ENCODE peak calls at places on chromosomes 1 and 21, in four cellular contexts. Q is MV-4-11; R is activated effector memory CD4-positive, alpha-beta T cell treated with Interleukin-2 at 50 U/mL for 16 hours; V is kidney glomerular epithelial cell. K is an unnamed sample.

GRCh38 chr21:16071082-16071481 is 341.3 kb downstream of the USP25 start:
- DNase-seq in Q (no peak), R (no peak), V (no peak), K (no peak)

GRCh38 chr1:117166076-117166475 is 44.5 kb upstream of the TRIM45 start:
- DNase-seq in Q (no peak), R (no peak), V (peak), K (no peak)

GRCh38 chr1:114828251-114828650 is 26.4 kb upstream of the SYCP1 start:
- DNase-seq in Q (peak), R (no peak), V (peak), K (no peak)

GRCh38 chr1:208122612-208123358 is 121.4 kb downstream of the PLXNA2 start:
- DNase-seq in Q (peak), R (no peak), V (no peak), K (no peak)

GRCh38 chr1:22529901-22530621 is 33.2 kb upstream of the EPHA8 start:
- DNase-seq in Q (no peak), R (no peak), V (no peak), K (no peak)

GRCh38 chr1:54581621-54582035 is 33.6 kb downstream of the ACOT11 start:
- DNase-seq in Q (no peak), R (no peak), V (peak), K (no peak)

GRCh38 chr1:67005068-67005467 is 48.9 kb downstream of the SLC35D1 start:
- DNase-seq in Q (no peak), R (no peak), V (no peak), K (no peak)

GRCh38 chr1:179831852-179832699 is 45.5 kb downstream of the TOR1AIP2 start:
- DNase-seq in Q (no peak), R (no peak), V (peak), K (no peak)

GRCh38 chr1:117928881-117929339 is 511 bp downstream of the GDAP2 start:
- DNase-seq in Q (peak), R (no peak), V (no peak), K (peak)

GRCh38 chr1:43930168-43930948 is 3.2 kb upstream of the ARTN start:
- DNase-seq in Q (no peak), R (no peak), V (no peak), K (no peak)

GRCh38 chr1:114668784-114669561 is 876 bp downstream of the DENND2C start:
- DNase-seq in Q (no peak), R (no peak), V (no peak), K (no peak)

GRCh38 chr21:15135867-15136629 is 71.2 kb upstream of the NRIP1 start:
- DNase-seq in Q (no peak), R (no peak), V (no peak), K (no peak)

GRCh38 chr1:85146972-85147359 is 53.9 kb downstream of the SYDE2 start:
- DNase-seq in Q (no peak), R (no peak), V (no peak), K (no peak)

GRCh38 chr21:44930543-44930981 is 9.3 kb upstream of the SLX9 start:
- DNase-seq in Q (no peak), R (peak), V (no peak), K (no peak)

GRCh38 chr21:44720170-44720569 is 8.8 kb upstream of the TSPEAR start:
- DNase-seq in Q (no peak), R (no peak), V (no peak), K (no peak)

GRCh38 chr21:36791695-36792451 is 93.0 kb downstream of the SIM2 start:
- DNase-seq in Q (no peak), R (no peak), V (no peak), K (no peak)

GRCh38 chr1:10841059-10841458 is 44.6 kb upstream of the CASZ1 start:
- DNase-seq in Q (no peak), R (no peak), V (no peak), K (no peak)

GRCh38 chr1:52601976-52602327 is 219 bp upstream of the GPX7 start:
- DNase-seq in Q (no peak), R (no peak), V (no peak), K (no peak)

GRCh38 chr1:113142791-113143190 is 69.8 kb downstream of the LRIG2 start:
- DNase-seq in Q (no peak), R (no peak), V (no peak), K (no peak)

GRCh38 chr1:7888248-7889010 is 35.6 kb upstream of the UTS2 start:
- DNase-seq in Q (no peak), R (no peak), V (no peak), K (no peak)

GRCh38 chr1:50332941-50333594 is 90.2 kb downstream of the DMRTA2 start:
- DNase-seq in Q (no peak), R (peak), V (peak), K (no peak)

GRCh38 chr1:4880621-4881020 is 226.2 kb downstream of the AJAP1 start:
- DNase-seq in Q (no peak), R (no peak), V (no peak), K (no peak)

GRCh38 chr1:209692745-209693504 is 11.7 kb upstream of the HSD11B1 start:
- DNase-seq in Q (peak), R (peak), V (peak), K (no peak)

GRCh38 chr1:225318706-225319575 is 108.9 kb downstream of the LBR start:
- DNase-seq in Q (peak), R (no peak), V (peak), K (no peak)

GRCh38 chr1:43251024-43251423 is 18.8 kb upstream of the TMEM125 start:
- DNase-seq in Q (no peak), R (no peak), V (no peak), K (no peak)

GRCh38 chr1:157193702-157194391 is 55.7 kb upstream of the ETV3 start:
- DNase-seq in Q (peak), R (peak), V (peak), K (no peak)

GRCh38 chr1:2796890-2797740 is 4.4 kb downstream of the TTC34 start:
- DNase-seq in Q (no peak), R (no peak), V (no peak), K (no peak)

GRCh38 chr1:90564164-90564563 is 152.9 kb downstream of the BARHL2 start:
- DNase-seq in Q (no peak), R (no peak), V (no peak), K (no peak)

GRCh38 chr21:28337319-28337718 is 655.4 kb downstream of the LTN1 start:
- DNase-seq in Q (peak), R (no peak), V (peak), K (no peak)

GRCh38 chr1:109395602-109396512 is 1.9 kb downstream of the SORT1 start:
- DNase-seq in Q (peak), R (no peak), V (peak), K (peak)